ENCODE peak calls at places on chromosome 22, in nine cellular contexts. One of them, this sample, is unnamed. For H3K4me1, the result is how much of the 10 kb centered on the place peaks cover.

GRCh38 chr22:28907311-28908008 is 24.1 kb downstream of the ZNRF3 start:
- DNase-seq in ovary: peak
- DNase-seq in body of pancreas: peak
- DNase-seq in uterus: no peak
- DNase-seq in H1: no peak
- DNase-seq in sigmoid colon: peak
- DNase-seq in transverse colon: no peak
- DNase-seq in heart left ventricle: no peak
- DNase-seq in upper lobe of left lung: no peak
- DNase-seq in this sample: no peak

GRCh38 chr22:24325105-24325757 is 54.6 kb downstream of the SPECC1L start:
- DNase-seq in sigmoid colon: no peak
- DNase-seq in heart left ventricle: no peak
- DNase-seq in ovary: no peak
- DNase-seq in upper lobe of left lung: no peak
- DNase-seq in transverse colon: no peak
- DNase-seq in body of pancreas: no peak
- DNase-seq in uterus: no peak
- DNase-seq in H1: no peak
- DNase-seq in this sample: no peak

GRCh38 chr22:45680932-45681700 is 9.5 kb downstream of the ATXN10 start:
- DNase-seq in H1: no peak
- DNase-seq in transverse colon: no peak
- DNase-seq in heart left ventricle: no peak
- DNase-seq in upper lobe of left lung: no peak
- DNase-seq in uterus: no peak
- DNase-seq in body of pancreas: no peak
- DNase-seq in ovary: no peak
- DNase-seq in sigmoid colon: no peak
- DNase-seq in this sample: no peak

GRCh38 chr22:33299245-33299956 is 241.2 kb upstream of the SYN3 start:
- DNase-seq in body of pancreas: no peak
- DNase-seq in uterus: no peak
- DNase-seq in transverse colon: no peak
- DNase-seq in sigmoid colon: no peak
- DNase-seq in ovary: no peak
- DNase-seq in heart left ventricle: no peak
- DNase-seq in H1: no peak
- DNase-seq in upper lobe of left lung: no peak
- DNase-seq in this sample: no peak

GRCh38 chr22:50274311-50274710 is 4.1 kb upstream of the MAPK11 start:
- DNase-seq in heart left ventricle: peak
- DNase-seq in uterus: no peak
- DNase-seq in sigmoid colon: no peak
- DNase-seq in ovary: peak
- DNase-seq in upper lobe of left lung: no peak
- DNase-seq in body of pancreas: peak
- DNase-seq in transverse colon: peak
- DNase-seq in H1: no peak
- DNase-seq in this sample: no peak

GRCh38 chr22:46545041-46545796 is 7.8 kb upstream of the CELSR1 start:
- DNase-seq in sigmoid colon: no peak
- DNase-seq in H1: no peak
- DNase-seq in transverse colon: no peak
- DNase-seq in ovary: no peak
- DNase-seq in upper lobe of left lung: no peak
- DNase-seq in uterus: no peak
- DNase-seq in heart left ventricle: peak
- DNase-seq in body of pancreas: no peak
- DNase-seq in this sample: no peak

GRCh38 chr22:20957118-20957690 is 9.9 kb upstream of the AIFM3 start:
- DNase-seq in upper lobe of left lung: peak
- DNase-seq in transverse colon: peak
- DNase-seq in sigmoid colon: no peak
- DNase-seq in heart left ventricle: no peak
- DNase-seq in uterus: no peak
- DNase-seq in body of pancreas: peak
- DNase-seq in ovary: peak
- DNase-seq in H1: peak
- DNase-seq in this sample: no peak

GRCh38 chr22:29647954-29648737 is 44.7 kb downstream of the NF2 start:
- DNase-seq in upper lobe of left lung: no peak
- DNase-seq in transverse colon: no peak
- DNase-seq in H1: no peak
- DNase-seq in ovary: no peak
- DNase-seq in heart left ventricle: no peak
- DNase-seq in uterus: no peak
- DNase-seq in body of pancreas: no peak
- DNase-seq in sigmoid colon: no peak
- DNase-seq in this sample: peak

GRCh38 chr22:44994399-44995281 is 15.2 kb downstream of the PHF21B start:
- DNase-seq in upper lobe of left lung: no peak
- DNase-seq in ovary: no peak
- DNase-seq in transverse colon: no peak
- DNase-seq in body of pancreas: no peak
- DNase-seq in sigmoid colon: no peak
- DNase-seq in heart left ventricle: no peak
- DNase-seq in uterus: no peak
- DNase-seq in H1: no peak
- DNase-seq in this sample: no peak

GRCh38 chr22:29987143-29987542 is 93.1 kb upstream of the HORMAD2 start:
- DNase-seq in H1: no peak
- DNase-seq in sigmoid colon: no peak
- DNase-seq in ovary: no peak
- DNase-seq in body of pancreas: no peak
- DNase-seq in transverse colon: no peak
- DNase-seq in upper lobe of left lung: no peak
- DNase-seq in uterus: no peak
- DNase-seq in heart left ventricle: no peak
- DNase-seq in this sample: no peak

GRCh38 chr22:29208879-29209623 is 3.4 kb downstream of the EMID1 start:
- DNase-seq in uterus: no peak
- DNase-seq in sigmoid colon: no peak
- DNase-seq in heart left ventricle: no peak
- DNase-seq in body of pancreas: peak
- DNase-seq in ovary: no peak
- DNase-seq in H1: no peak
- DNase-seq in upper lobe of left lung: peak
- DNase-seq in transverse colon: peak
- DNase-seq in this sample: no peak

DNA sequence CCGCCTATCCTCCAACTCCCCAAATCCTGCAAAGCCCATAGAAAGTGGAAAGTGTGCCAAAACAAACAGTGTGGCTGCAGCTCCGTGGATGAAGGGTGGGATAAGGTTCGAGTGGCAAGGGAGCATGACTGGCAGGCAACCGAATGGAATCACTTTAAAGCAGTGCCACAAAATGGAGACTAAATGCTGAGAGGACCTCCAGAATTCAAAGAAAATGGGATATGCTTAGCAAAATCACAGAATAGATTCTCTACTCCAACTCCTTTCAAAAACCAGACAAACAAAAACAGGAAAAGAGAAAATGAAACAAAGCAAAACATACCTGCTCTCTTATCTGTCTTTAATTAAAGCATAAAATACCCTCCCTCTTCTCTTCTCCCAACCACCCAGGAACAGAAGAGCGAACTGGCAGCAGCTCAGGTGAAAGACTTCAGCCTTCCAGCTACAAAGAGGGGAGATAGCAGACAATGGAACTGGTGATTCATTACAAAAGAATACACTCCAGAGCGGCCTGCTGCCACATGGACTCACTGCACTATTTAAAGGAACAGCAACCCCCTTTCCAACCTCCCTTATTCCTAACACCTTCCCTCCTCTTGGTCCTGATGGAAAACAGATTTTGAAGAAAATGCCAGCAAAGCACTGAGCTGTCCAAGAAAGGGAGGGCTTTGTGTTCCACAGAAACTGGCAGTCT is 118.5 kb downstream of the APOL5 start:
- DNase-seq in sigmoid colon: peak
- DNase-seq in upper lobe of left lung: no peak
- DNase-seq in heart left ventricle: peak
- DNase-seq in H1: no peak
- DNase-seq in body of pancreas: peak
- DNase-seq in uterus: peak
- DNase-seq in transverse colon: peak
- DNase-seq in ovary: peak
- DNase-seq in this sample: peak
- H3K27ac ChIP-seq in sigmoid colon: peak
- H3K27ac ChIP-seq in upper lobe of left lung: peak
- H3K27ac ChIP-seq in heart left ventricle: peak
- H3K27ac ChIP-seq in H1: peak
- H3K27ac ChIP-seq in body of pancreas: peak
- H3K27ac ChIP-seq in uterus: peak
- H3K27ac ChIP-seq in transverse colon: peak
- H3K27ac ChIP-seq in ovary: peak
- H3K27ac ChIP-seq in this sample: peak

GRCh38 chr22:47713880-47714452 is 951.5 kb downstream of the TBC1D22A start:
- DNase-seq in heart left ventricle: no peak
- DNase-seq in transverse colon: no peak
- DNase-seq in upper lobe of left lung: no peak
- DNase-seq in H1: peak
- DNase-seq in uterus: no peak
- DNase-seq in ovary: no peak
- DNase-seq in sigmoid colon: no peak
- DNase-seq in body of pancreas: no peak
- DNase-seq in this sample: no peak

GRCh38 chr22:47715866-47716578 is 953.6 kb downstream of the TBC1D22A start:
- DNase-seq in uterus: no peak
- DNase-seq in ovary: no peak
- DNase-seq in transverse colon: no peak
- DNase-seq in H1: peak
- DNase-seq in upper lobe of left lung: no peak
- DNase-seq in body of pancreas: no peak
- DNase-seq in heart left ventricle: no peak
- DNase-seq in sigmoid colon: no peak
- DNase-seq in this sample: no peak

GRCh38 chr22:47705350-47705749 is 942.9 kb downstream of the TBC1D22A start:
- DNase-seq in sigmoid colon: no peak
- DNase-seq in body of pancreas: no peak
- DNase-seq in uterus: no peak
- DNase-seq in ovary: no peak
- DNase-seq in heart left ventricle: no peak
- DNase-seq in H1: peak
- DNase-seq in upper lobe of left lung: no peak
- DNase-seq in transverse colon: no peak
- DNase-seq in this sample: no peak

DNA sequence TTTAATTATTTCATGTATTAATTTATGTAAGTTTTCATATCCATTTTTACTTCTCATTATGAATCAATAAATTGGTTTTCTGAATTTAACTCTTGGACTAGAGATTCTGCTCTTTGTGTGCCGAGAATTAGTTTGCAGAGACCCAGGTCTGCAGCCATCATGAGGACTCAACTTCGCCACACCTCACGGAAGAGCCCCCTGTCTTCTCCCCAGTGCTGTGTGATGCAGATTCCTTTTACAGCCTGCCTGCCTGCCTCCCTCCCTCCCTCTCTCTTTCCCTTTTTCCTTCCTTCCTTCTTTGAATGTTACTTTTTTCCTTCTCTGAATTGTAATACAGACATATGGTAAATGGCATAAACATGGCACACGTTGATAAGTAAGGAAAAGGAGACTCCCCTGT is 947.7 kb downstream of the TBC1D22A start:
- DNase-seq in sigmoid colon: no peak
- DNase-seq in ovary: no peak
- DNase-seq in heart left ventricle: no peak
- DNase-seq in body of pancreas: no peak
- DNase-seq in upper lobe of left lung: no peak
- DNase-seq in H1: peak
- DNase-seq in transverse colon: no peak
- DNase-seq in uterus: no peak
- DNase-seq in this sample: no peak
- H3K4me1 ChIP-seq in sigmoid colon: under half
- H3K4me1 ChIP-seq in ovary: under half
- H3K4me1 ChIP-seq in heart left ventricle: under half
- H3K4me1 ChIP-seq in body of pancreas: under half
- H3K4me1 ChIP-seq in upper lobe of left lung: under half
- H3K4me1 ChIP-seq in H1: under half
- H3K4me1 ChIP-seq in transverse colon: under half
- H3K4me1 ChIP-seq in uterus: under half
- H3K4me1 ChIP-seq in this sample: under half

GRCh38 chr22:41217553-41218157 is 12.5 kb downstream of the L3MBTL2 start:
- DNase-seq in H1: peak
- DNase-seq in body of pancreas: peak
- DNase-seq in sigmoid colon: peak
- DNase-seq in heart left ventricle: peak
- DNase-seq in transverse colon: peak
- DNase-seq in upper lobe of left lung: no peak
- DNase-seq in uterus: peak
- DNase-seq in ovary: peak
- DNase-seq in this sample: peak
- TF ChIP-seq POLR2A in H1: no peak
- TF ChIP-seq POLR2A in body of pancreas: peak
- TF ChIP-seq POLR2A in sigmoid colon: no peak
- TF ChIP-seq POLR2A in heart left ventricle: no peak
- TF ChIP-seq POLR2A in transverse colon: peak
- TF ChIP-seq POLR2A in upper lobe of left lung: peak
- TF ChIP-seq POLR2A in uterus: peak
- TF ChIP-seq POLR2A in ovary: no peak
- TF ChIP-seq POLR2A in this sample: no peak

GRCh38 chr22:38401336-38402084 is 53.5 kb downstream of the KCNJ4 start:
- DNase-seq in heart left ventricle: no peak
- DNase-seq in transverse colon: no peak
- DNase-seq in uterus: no peak
- DNase-seq in H1: no peak
- DNase-seq in sigmoid colon: no peak
- DNase-seq in upper lobe of left lung: no peak
- DNase-seq in ovary: peak
- DNase-seq in body of pancreas: no peak
- DNase-seq in this sample: no peak

GRCh38 chr22:38402204-38402603 is 52.8 kb downstream of the KCNJ4 start:
- DNase-seq in heart left ventricle: no peak
- DNase-seq in ovary: peak
- DNase-seq in transverse colon: no peak
- DNase-seq in uterus: no peak
- DNase-seq in sigmoid colon: no peak
- DNase-seq in H1: no peak
- DNase-seq in body of pancreas: no peak
- DNase-seq in upper lobe of left lung: no peak
- DNase-seq in this sample: no peak

GRCh38 chr22:38403806-38404205 is 51.2 kb downstream of the KCNJ4 start:
- DNase-seq in ovary: peak
- DNase-seq in upper lobe of left lung: no peak
- DNase-seq in body of pancreas: no peak
- DNase-seq in H1: no peak
- DNase-seq in uterus: no peak
- DNase-seq in sigmoid colon: no peak
- DNase-seq in heart left ventricle: no peak
- DNase-seq in transverse colon: no peak
- DNase-seq in this sample: no peak

GRCh38 chr22:38397189-38398097 is 57.6 kb downstream of the KCNJ4 start:
- DNase-seq in body of pancreas: peak
- DNase-seq in heart left ventricle: peak
- DNase-seq in sigmoid colon: no peak
- DNase-seq in transverse colon: peak
- DNase-seq in ovary: peak
- DNase-seq in uterus: peak
- DNase-seq in upper lobe of left lung: peak
- DNase-seq in H1: peak
- DNase-seq in this sample: no peak

GRCh38 chr22:38398609-38399401 is 56.2 kb downstream of the KCNJ4 start:
- DNase-seq in ovary: peak
- DNase-seq in upper lobe of left lung: peak
- DNase-seq in uterus: peak
- DNase-seq in heart left ventricle: peak
- DNase-seq in transverse colon: peak
- DNase-seq in H1: peak
- DNase-seq in sigmoid colon: peak
- DNase-seq in body of pancreas: peak
- DNase-seq in this sample: peak
- H3K27ac ChIP-seq in ovary: peak
- H3K27ac ChIP-seq in upper lobe of left lung: peak
- H3K27ac ChIP-seq in uterus: peak
- H3K27ac ChIP-seq in heart left ventricle: peak
- H3K27ac ChIP-seq in transverse colon: peak
- H3K27ac ChIP-seq in H1: no peak
- H3K27ac ChIP-seq in sigmoid colon: peak
- H3K27ac ChIP-seq in body of pancreas: peak
- H3K27ac ChIP-seq in this sample: peak